ENCODE peak calls at places on chromosomes 5 and 9, in ten cellular contexts. G, N, X, M, U, P, S, K, O and E are unnamed samples.

GRCh38 chr9:131969469-131969989 is 110.1 kb downstream of the MED27 start:
- DNase-seq in U (no peak), N (no peak), X (no peak), G (no peak), P (no peak), K (no peak), O (no peak), M (no peak), S (no peak), E (no peak)

GRCh38 chr9:8842402-8843193 is 1043.0 kb upstream of the DMAC1 start:
- DNase-seq in O (no peak), N (no peak), M (no peak), K (no peak), G (no peak), P (no peak), U (no peak), X (no peak), S (no peak), E (no peak)

GRCh38 chr9:120733190-120733589 is 18.9 kb upstream of the MEGF9 start:
- DNase-seq in M (no peak), G (no peak), P (no peak), X (peak), U (no peak), S (peak), K (no peak), N (no peak), O (no peak), E (peak)

GRCh38 chr9:92763721-92764380 is 782 bp downstream of the BICD2 start:
- DNase-seq in M (no peak), P (no peak), N (peak), U (no peak), K (peak), X (no peak), G (peak), O (no peak), S (no peak), E (no peak)

GRCh38 chr5:96661841-96662724 is at the start of gene CAST:
- DNase-seq in M (peak), O (peak), N (peak), X (peak), S (peak), U (peak), G (peak), P (peak), K (peak), E (no peak)

GRCh38 chr5:78587775-78588291 is 60.7 kb downstream of the LHFPL2 start:
- DNase-seq in S (no peak), P (no peak), M (no peak), X (no peak), G (no peak), N (no peak), U (peak), K (peak), O (no peak), E (no peak)

GRCh38 chr9:97938081-97938644 is at the start of gene HEMGN:
- DNase-seq in O (no peak), G (peak), U (no peak), N (peak), X (no peak), P (no peak), S (no peak), K (no peak), M (no peak), E (no peak)

GRCh38 chr5:998975-999501 is 9.6 kb upstream of the NKD2 start:
- DNase-seq in G (peak), N (no peak), S (no peak), P (no peak), M (no peak), U (no peak), K (no peak), X (peak), O (no peak), E (no peak)

GRCh38 chr5:125148706-125149105 is 402.3 kb upstream of the ZNF608 start:
- DNase-seq in S (no peak), G (no peak), X (no peak), M (no peak), P (no peak), U (no peak), K (no peak), N (no peak), O (no peak), E (no peak)

GRCh38 chr9:354453-354852 is 139.8 kb downstream of the DOCK8 start:
- DNase-seq in O (no peak), K (no peak), M (no peak), G (no peak), S (no peak), U (no peak), X (no peak), N (no peak), P (no peak), E (no peak)

GRCh38 chr9:124260769-124261603 is 3.2 kb downstream of the NEK6 start:
- DNase-seq in N (peak), K (no peak), O (no peak), G (no peak), M (peak), P (peak), U (peak), S (peak), X (peak), E (peak)

GRCh38 chr5:172868924-172869565 is 35.0 kb downstream of the ERGIC1 start:
- DNase-seq in N (no peak), G (no peak), M (peak), X (peak), O (no peak), K (no peak), P (peak), S (peak), U (peak), E (peak)

GRCh38 chr5:159737263-159737662 is 179.0 kb upstream of the ADRA1B start:
- DNase-seq in O (no peak), G (no peak), U (no peak), S (no peak), X (no peak), P (no peak), M (no peak), N (no peak), K (no peak), E (no peak)

GRCh38 chr5:159448841-159449407 is 118.6 kb upstream of the IL12B start:
- DNase-seq in K (peak), O (no peak), G (no peak), U (no peak), X (no peak), P (no peak), S (no peak), N (no peak), M (no peak), E (no peak)

GRCh38 chr5:36632363-36632664 is 25.9 kb downstream of the SLC1A3 start:
- DNase-seq in X (no peak), O (no peak), N (no peak), M (no peak), P (no peak), G (no peak), S (no peak), U (no peak), K (no peak), E (no peak)

GRCh38 chr9:75754090-75754489 is 136.4 kb upstream of the PCSK5 start:
- DNase-seq in P (no peak), M (no peak), X (no peak), G (no peak), N (no peak), K (no peak), O (no peak), S (no peak), U (no peak), E (no peak)

GRCh38 chr5:82610686-82611085 is 332.5 kb upstream of the RPS23 start:
- DNase-seq in U (no peak), N (no peak), X (no peak), O (no peak), K (no peak), P (no peak), S (no peak), M (no peak), G (no peak), E (no peak)

GRCh38 chr9:112032733-112033132 is 136.1 kb downstream of the UGCG start:
- DNase-seq in O (no peak), S (no peak), X (no peak), U (no peak), K (no peak), M (no peak), P (no peak), N (no peak), G (no peak), E (no peak)

GRCh38 chr5:141369994-141370848 is at the start of gene PCDHGB3:
- DNase-seq in G (no peak), O (no peak), X (no peak), M (peak), N (peak), K (no peak), U (peak), P (peak), S (no peak), E (no peak)

GRCh38 chr9:35611230-35611797 is 6.3 kb downstream of the TESK1 start:
- DNase-seq in S (no peak), X (peak), K (peak), P (peak), U (no peak), N (peak), G (peak), M (peak), O (no peak), E (no peak)

GRCh38 chr9:137243626-137244485 is 2.8 kb downstream of the TUBB4B start:
- DNase-seq in K (no peak), G (peak), U (peak), P (no peak), O (no peak), X (no peak), S (no peak), M (no peak), N (peak), E (no peak)